ENCODE peak calls at places on chromosome 16, in eight cellular contexts. B is prostate gland, D is HL-60, H is GM23338, N is sigmoid colon, U is HCT116, M is GM12892, W is stomach. J is an unnamed sample.

GRCh38 chr16:3142770-3143169 is 7.9 kb downstream of the ZNF213 start:
- DNase-seq in B (no peak), D (no peak), H (no peak), N (no peak), U (no peak), M (no peak), W (no peak), J (no peak)

GRCh38 chr16:27863377-27863776 is 200.1 kb downstream of the GSG1L start:
- DNase-seq in B (no peak), D (no peak), H (no peak), N (no peak), U (no peak), M (no peak), W (no peak), J (no peak)

GRCh38 chr16:27892879-27893278 is 170.6 kb downstream of the GSG1L start:
- DNase-seq in B (no peak), D (no peak), H (peak), N (no peak), U (peak), M (no peak), W (no peak), J (no peak)

GRCh38 chr16:2511996-2512919 is 1.5 kb upstream of the ATP6V0C start:
- DNase-seq in B (no peak), D (no peak), H (no peak), N (peak), U (no peak), M (no peak), W (no peak), J (no peak)

GRCh38 chr16:398551-399277 is 1.7 kb downstream of the NME4 start:
- DNase-seq in B (no peak), D (no peak), H (peak), N (no peak), U (no peak), M (no peak), W (no peak), J (no peak)

GRCh38 chr16:28180660-28181556 is 30.9 kb downstream of the XPO6 start:
- DNase-seq in B (no peak), D (no peak), H (no peak), N (no peak), U (no peak), M (no peak), W (no peak), J (no peak)

GRCh38 chr16:12767897-12768296 is 35.8 kb downstream of the CPPED1 start:
- DNase-seq in B (no peak), D (no peak), H (no peak), N (no peak), U (no peak), M (no peak), W (no peak), J (no peak)

GRCh38 chr16:66894055-66894454 is 13.7 kb downstream of the PDP2 start:
- DNase-seq in B (no peak), D (no peak), H (no peak), N (no peak), U (no peak), M (no peak), W (no peak), J (no peak)

GRCh38 chr16:66834746-66835145 is 4.0 kb upstream of the NAE1 start:
- DNase-seq in B (no peak), D (no peak), H (no peak), N (no peak), U (no peak), M (no peak), W (no peak), J (peak)

GRCh38 chr16:78770353-78771091 is 671.1 kb downstream of the WWOX start:
- DNase-seq in B (peak), D (peak), H (peak), N (peak), U (no peak), M (peak), W (peak), J (no peak)

GRCh38 chr16:9969580-9969979 is 212.6 kb downstream of the GRIN2A start:
- DNase-seq in B (no peak), D (no peak), H (no peak), N (no peak), U (no peak), M (no peak), W (no peak), J (no peak)

GRCh38 chr16:28981517-28981916 is 3.3 kb upstream of the LAT start:
- DNase-seq in B (no peak), D (peak), H (peak), N (no peak), U (no peak), M (peak), W (no peak), J (no peak)

GRCh38 chr16:54281535-54282201 is 4.9 kb downstream of the IRX3 start:
- DNase-seq in B (no peak), D (no peak), H (peak), N (no peak), U (no peak), M (no peak), W (no peak), J (no peak)

GRCh38 chr16:49250689-49251088 is 30.9 kb downstream of the CBLN1 start:
- DNase-seq in B (no peak), D (no peak), H (peak), N (no peak), U (no peak), M (no peak), W (no peak), J (no peak)

GRCh38 chr16:13793788-13794461 is 126.0 kb upstream of the ERCC4 start:
- DNase-seq in B (no peak), D (no peak), H (no peak), N (peak), U (no peak), M (no peak), W (no peak), J (no peak)

GRCh38 chr16:29816694-29817441 is 916 bp downstream of the PAGR1 start:
- DNase-seq in B (peak), D (peak), H (peak), N (peak), U (no peak), M (peak), W (peak), J (no peak)

GRCh38 chr16:84484579-84485254 is 19.7 kb downstream of the MEAK7 start:
- DNase-seq in B (peak), D (peak), H (peak), N (no peak), U (peak), M (no peak), W (peak), J (peak)

DNA sequence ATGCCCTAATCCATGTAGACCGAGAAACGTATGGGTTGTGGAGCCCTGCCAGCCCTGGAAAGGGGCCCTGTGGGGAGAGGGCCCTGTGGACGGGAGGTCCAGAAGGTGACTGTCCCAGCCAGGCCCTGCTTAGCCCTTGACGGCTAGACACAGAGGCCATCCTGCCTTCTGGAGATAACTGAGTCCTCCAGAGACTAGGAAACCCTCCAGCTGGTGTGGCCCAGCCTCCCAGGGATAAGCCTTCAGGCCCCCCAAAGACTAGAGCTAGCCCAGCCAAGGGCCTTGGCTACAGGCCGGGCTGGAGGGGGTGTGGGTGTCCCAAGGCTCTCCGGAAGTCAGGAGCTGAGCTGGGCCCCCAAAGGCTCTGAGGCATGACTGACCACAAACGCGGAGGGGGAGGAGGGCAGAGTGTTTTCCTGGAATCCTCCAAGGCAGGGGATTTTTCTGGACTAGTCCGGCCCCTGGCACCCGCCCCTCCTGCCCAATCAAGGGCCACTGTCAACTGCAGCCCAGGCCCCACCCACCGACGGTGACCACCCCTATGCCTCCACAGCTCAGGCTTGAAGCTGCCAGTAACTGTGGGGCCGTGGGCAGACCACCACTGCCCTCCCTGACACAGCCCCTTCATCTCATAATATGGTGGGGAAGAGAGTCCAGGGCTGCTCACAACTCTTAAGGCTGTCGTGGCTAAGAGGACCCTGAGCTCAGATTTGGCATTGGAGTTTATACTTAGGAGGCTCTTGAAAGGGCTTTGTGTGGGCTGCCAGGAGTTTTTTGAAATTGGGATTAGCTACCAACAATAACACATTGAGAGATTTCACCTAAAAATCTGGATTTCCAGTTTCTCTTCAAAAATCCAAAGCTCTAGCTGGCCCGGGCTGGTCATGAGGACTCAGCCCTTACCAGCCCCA is 823 bp upstream of the VASN start:
- DNase-seq in B (no peak), D (no peak), H (no peak), N (peak), U (no peak), M (no peak), W (no peak), J (no peak)
- TF ChIP-seq POLR2AphosphoS5 in B (no peak), D (no peak), H (no peak), N (peak), U (no peak), M (no peak), W (no peak), J (peak)

DNA sequence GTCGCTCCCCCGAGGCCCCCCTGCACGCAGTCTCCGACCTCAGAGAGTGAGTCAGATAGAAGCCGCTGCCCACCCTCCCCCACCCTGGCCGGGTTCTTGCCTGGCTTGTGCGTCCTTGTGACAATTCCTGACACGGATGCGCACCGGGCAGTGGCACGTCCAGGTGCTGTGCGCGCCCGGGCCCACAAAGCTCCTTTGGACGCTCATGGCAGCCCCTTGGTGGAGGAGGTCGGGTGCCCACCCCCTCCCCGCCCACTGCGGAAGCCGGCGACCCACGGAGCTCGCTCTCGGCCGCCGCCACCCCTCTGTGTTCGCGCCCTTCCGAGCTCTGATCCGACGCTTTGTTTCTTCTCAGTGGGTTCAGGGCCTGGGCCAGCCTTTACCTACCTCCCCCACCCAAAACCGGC is 662 bp upstream of the TUBB3 start:
- DNase-seq in B (no peak), D (no peak), H (peak), N (peak), U (peak), M (no peak), W (peak), J (no peak)
- TF ChIP-seq POLR2AphosphoS5 in B (no peak), D (no peak), H (no peak), N (peak), U (peak), M (no peak), W (peak), J (no peak)

DNA sequence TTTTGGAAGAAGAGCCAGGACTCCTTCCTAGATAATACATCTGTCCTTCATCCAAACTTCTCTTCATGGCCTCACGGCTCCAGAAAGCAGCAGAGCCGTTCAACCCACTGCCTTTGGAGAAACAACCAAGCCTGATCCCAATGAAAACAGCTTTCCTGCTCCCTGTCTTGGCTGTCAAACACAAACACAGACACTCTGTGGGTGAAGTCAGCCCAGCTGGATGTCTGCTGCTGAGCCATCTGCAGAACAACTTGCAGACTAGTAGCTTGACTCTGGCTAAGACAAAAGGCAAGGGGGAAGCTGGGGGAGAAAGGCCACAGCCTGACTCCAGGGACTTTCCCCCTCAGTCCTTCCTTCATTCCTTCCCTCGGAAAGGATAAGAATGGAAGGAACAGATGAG is 345.1 kb upstream of the PSMD7 start:
- DNase-seq in B (no peak), D (no peak), H (no peak), N (peak), U (no peak), M (no peak), W (no peak), J (no peak)
- TF ChIP-seq POLR2AphosphoS5 in B (no peak), D (no peak), H (no peak), N (no peak), U (no peak), M (no peak), W (no peak), J (no peak)

GRCh38 chr16:85803570-85803969 is 4.1 kb downstream of the COX4I1 start:
- DNase-seq in B (no peak), D (no peak), H (no peak), N (no peak), U (no peak), M (no peak), W (no peak), J (no peak)
- TF ChIP-seq POLR2AphosphoS5 in B (no peak), D (no peak), H (no peak), N (no peak), U (no peak), M (peak), W (no peak), J (no peak)

GRCh38 chr16:56362057-56362655 is 63.2 kb downstream of the AMFR start:
- DNase-seq in B (no peak), D (no peak), H (no peak), N (peak), U (no peak), M (no peak), W (peak), J (no peak)
- TF ChIP-seq POLR2AphosphoS5 in B (no peak), D (no peak), H (no peak), N (no peak), U (no peak), M (no peak), W (no peak), J (no peak)

DNA sequence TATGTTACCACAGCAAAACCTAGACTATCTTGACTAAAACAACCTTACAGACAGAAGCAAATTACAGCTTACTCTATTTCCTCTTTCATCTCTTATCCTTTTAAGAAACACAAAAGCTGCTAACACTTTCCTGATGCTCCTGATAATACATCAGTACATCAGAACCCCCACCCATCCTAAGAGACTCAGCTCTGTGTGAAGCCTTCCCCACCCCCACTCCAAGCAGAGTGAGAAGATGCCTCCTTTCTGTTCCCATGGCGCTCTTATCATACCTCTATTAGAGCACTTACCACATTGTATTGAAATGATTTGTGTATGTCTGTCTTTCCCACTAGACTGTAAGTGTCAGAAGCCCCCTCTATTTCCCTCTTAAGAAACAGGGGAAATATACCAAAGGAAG is 42.4 kb upstream of the HS3ST2 start:
- DNase-seq in B (no peak), D (no peak), H (no peak), N (no peak), U (no peak), M (no peak), W (no peak), J (no peak)
- TF ChIP-seq POLR2AphosphoS5 in B (no peak), D (no peak), H (no peak), N (no peak), U (no peak), M (no peak), W (no peak), J (no peak)

J was measured in vagina.